ENCODE peak calls at places on chromosomes 12 and 14, in seven cellular contexts. One of them, this sample, is unnamed.

GRCh38 chr14:101808020-101808641 is 46.6 kb downstream of the PPP2R5C start:
- DNase-seq in DMS153: no peak
- DNase-seq in NCI-H1436: no peak
- DNase-seq in NCI-H748 treated with DMSO at 0.1 percent for 48 hours: peak; percentile 49
- DNase-seq in substantia nigra: no peak
- DNase-seq in BJ: no peak
- DNase-seq in heart left ventricle: no peak
- DNase-seq in this sample: no peak

GRCh38 chr12:9050521-9051155 is 61.3 kb downstream of the KLRG1 start:
- DNase-seq in NCI-H1436: no peak
- DNase-seq in BJ: no peak
- DNase-seq in substantia nigra: no peak
- DNase-seq in heart left ventricle: no peak
- DNase-seq in NCI-H748 treated with DMSO at 0.1 percent for 48 hours: no peak
- DNase-seq in DMS153: no peak
- DNase-seq in this sample: no peak

GRCh38 chr12:6226002-6226700 is 26.0 kb downstream of the CD9 start:
- DNase-seq in substantia nigra: no peak
- DNase-seq in heart left ventricle: peak; percentile 77
- DNase-seq in NCI-H748 treated with DMSO at 0.1 percent for 48 hours: no peak
- DNase-seq in DMS153: no peak
- DNase-seq in NCI-H1436: no peak
- DNase-seq in BJ: no peak
- DNase-seq in this sample: peak; percentile 96

GRCh38 chr14:87434011-87434410 is 559.0 kb downstream of the GALC start:
- DNase-seq in NCI-H748 treated with DMSO at 0.1 percent for 48 hours: no peak
- DNase-seq in BJ: no peak
- DNase-seq in substantia nigra: no peak
- DNase-seq in heart left ventricle: no peak
- DNase-seq in NCI-H1436: no peak
- DNase-seq in DMS153: no peak
- DNase-seq in this sample: no peak

GRCh38 chr12:25692115-25693035 is 139.3 kb upstream of the LMNTD1 start:
- DNase-seq in NCI-H748 treated with DMSO at 0.1 percent for 48 hours: no peak
- DNase-seq in substantia nigra: no peak
- DNase-seq in DMS153: no peak
- DNase-seq in BJ: peak; percentile 80
- DNase-seq in NCI-H1436: no peak
- DNase-seq in heart left ventricle: no peak
- DNase-seq in this sample: no peak

GRCh38 chr12:89417246-89417977 is 65.1 kb upstream of the DUSP6 start:
- DNase-seq in heart left ventricle: no peak
- DNase-seq in NCI-H748 treated with DMSO at 0.1 percent for 48 hours: no peak
- DNase-seq in DMS153: no peak
- DNase-seq in BJ: peak; percentile 55
- DNase-seq in substantia nigra: no peak
- DNase-seq in NCI-H1436: no peak
- DNase-seq in this sample: no peak

GRCh38 chr12:89225808-89226368 is 126.4 kb downstream of the DUSP6 start:
- DNase-seq in heart left ventricle: no peak
- DNase-seq in BJ: peak; percentile 76
- DNase-seq in substantia nigra: no peak
- DNase-seq in NCI-H1436: no peak
- DNase-seq in DMS153: peak; percentile 95
- DNase-seq in NCI-H748 treated with DMSO at 0.1 percent for 48 hours: peak; percentile 94
- DNase-seq in this sample: no peak

GRCh38 chr14:79044894-79045624 is 874.9 kb downstream of the NRXN3 start:
- DNase-seq in DMS153: peak; percentile 94
- DNase-seq in NCI-H1436: peak; percentile 39
- DNase-seq in heart left ventricle: no peak
- DNase-seq in NCI-H748 treated with DMSO at 0.1 percent for 48 hours: no peak
- DNase-seq in BJ: peak; percentile 62
- DNase-seq in substantia nigra: no peak
- DNase-seq in this sample: no peak

GRCh38 chr12:113422030-113422900 is at the start of gene SDSL:
- DNase-seq in BJ: peak; percentile 27
- DNase-seq in NCI-H748 treated with DMSO at 0.1 percent for 48 hours: no peak
- DNase-seq in substantia nigra: peak; percentile 25
- DNase-seq in heart left ventricle: peak; percentile 71
- DNase-seq in NCI-H1436: peak; percentile 24
- DNase-seq in DMS153: peak; percentile 34
- DNase-seq in this sample: peak; percentile 82

GRCh38 chr14:59356783-59357182 is 108.4 kb downstream of the GPR135 start:
- DNase-seq in BJ: no peak
- DNase-seq in NCI-H1436: no peak
- DNase-seq in heart left ventricle: no peak
- DNase-seq in NCI-H748 treated with DMSO at 0.1 percent for 48 hours: no peak
- DNase-seq in DMS153: no peak
- DNase-seq in substantia nigra: no peak
- DNase-seq in this sample: no peak

GRCh38 chr12:388547-389137 is 478 bp downstream of the KDM5A start:
- DNase-seq in substantia nigra: no peak
- DNase-seq in heart left ventricle: peak; percentile 66
- DNase-seq in BJ: no peak
- DNase-seq in NCI-H1436: no peak
- DNase-seq in NCI-H748 treated with DMSO at 0.1 percent for 48 hours: no peak
- DNase-seq in DMS153: no peak
- DNase-seq in this sample: peak; percentile 73

GRCh38 chr14:100399052-100399849 is 76.1 kb downstream of the SLC25A47 start:
- DNase-seq in DMS153: no peak
- DNase-seq in heart left ventricle: no peak
- DNase-seq in substantia nigra: no peak
- DNase-seq in NCI-H1436: no peak
- DNase-seq in NCI-H748 treated with DMSO at 0.1 percent for 48 hours: no peak
- DNase-seq in BJ: no peak
- DNase-seq in this sample: no peak

GRCh38 chr14:61188196-61188595 is 92.9 kb downstream of the TMEM30B start:
- DNase-seq in DMS153: no peak
- DNase-seq in heart left ventricle: peak; percentile 74
- DNase-seq in BJ: no peak
- DNase-seq in substantia nigra: no peak
- DNase-seq in NCI-H1436: no peak
- DNase-seq in NCI-H748 treated with DMSO at 0.1 percent for 48 hours: no peak
- DNase-seq in this sample: peak; percentile 76

GRCh38 chr14:69999246-69999645 is 120.0 kb downstream of the SMOC1 start:
- DNase-seq in DMS153: peak; percentile 93
- DNase-seq in NCI-H1436: no peak
- DNase-seq in BJ: no peak
- DNase-seq in substantia nigra: no peak
- DNase-seq in NCI-H748 treated with DMSO at 0.1 percent for 48 hours: peak; percentile 59
- DNase-seq in heart left ventricle: no peak
- DNase-seq in this sample: no peak

GRCh38 chr14:100586153-100586519 is 1.1 kb downstream of the BEGAIN start:
- DNase-seq in BJ: no peak
- DNase-seq in NCI-H748 treated with DMSO at 0.1 percent for 48 hours: no peak
- DNase-seq in substantia nigra: no peak
- DNase-seq in DMS153: no peak
- DNase-seq in NCI-H1436: no peak
- DNase-seq in heart left ventricle: peak; percentile 59
- DNase-seq in this sample: no peak

GRCh38 chr12:27284021-27284420 is 39.9 kb downstream of the STK38L start:
- DNase-seq in substantia nigra: no peak
- DNase-seq in BJ: no peak
- DNase-seq in NCI-H748 treated with DMSO at 0.1 percent for 48 hours: no peak
- DNase-seq in NCI-H1436: no peak
- DNase-seq in heart left ventricle: no peak
- DNase-seq in DMS153: no peak
- DNase-seq in this sample: no peak

GRCh38 chr12:132622437-132623071 is 4.0 kb downstream of the P2RX2 start:
- DNase-seq in substantia nigra: no peak
- DNase-seq in heart left ventricle: no peak
- DNase-seq in BJ: peak; percentile 31
- DNase-seq in DMS153: no peak
- DNase-seq in NCI-H1436: no peak
- DNase-seq in NCI-H748 treated with DMSO at 0.1 percent for 48 hours: no peak
- DNase-seq in this sample: peak; percentile 69

GRCh38 chr12:107484219-107484618 is 201.4 kb upstream of the PWP1 start:
- DNase-seq in NCI-H1436: no peak
- DNase-seq in DMS153: no peak
- DNase-seq in NCI-H748 treated with DMSO at 0.1 percent for 48 hours: no peak
- DNase-seq in substantia nigra: no peak
- DNase-seq in heart left ventricle: no peak
- DNase-seq in BJ: no peak
- DNase-seq in this sample: no peak

GRCh38 chr12:95385646-95386045 is 88.3 kb upstream of the METAP2 start:
- DNase-seq in substantia nigra: no peak
- DNase-seq in heart left ventricle: no peak
- DNase-seq in DMS153: no peak
- DNase-seq in NCI-H748 treated with DMSO at 0.1 percent for 48 hours: no peak
- DNase-seq in NCI-H1436: no peak
- DNase-seq in BJ: no peak
- DNase-seq in this sample: no peak

GRCh38 chr14:103450423-103450822 is 65.2 kb downstream of the MARK3 start:
- DNase-seq in substantia nigra: no peak
- DNase-seq in BJ: no peak
- DNase-seq in DMS153: no peak
- DNase-seq in heart left ventricle: no peak
- DNase-seq in NCI-H748 treated with DMSO at 0.1 percent for 48 hours: no peak
- DNase-seq in NCI-H1436: no peak
- DNase-seq in this sample: no peak